ENCODE peak calls at places on chromosome 17, in five cellular contexts. V, K, H, M and E are unnamed samples.

GRCh38 chr17:4572131-4572530 is 11.8 kb upstream of the GGT6 start:
- DNase-seq in M (no peak), H (no peak), K (no peak), V (no peak), E (no peak)

GRCh38 chr17:46869296-46869695 is 17.9 kb downstream of the WNT9B start:
- DNase-seq in K (no peak), H (no peak), M (no peak), V (no peak), E (no peak)

GRCh38 chr17:4525691-4526397 is 27.2 kb downstream of the SPNS2 start:
- DNase-seq in V (no peak), H (no peak), M (no peak), K (no peak), E (no peak)

GRCh38 chr17:8964801-8965393 is 610 bp downstream of the PIK3R5 start:
- DNase-seq in M (no peak), V (no peak), K (no peak), H (peak; percentile 67), E (no peak)

GRCh38 chr17:5019475-5019956 is 15.7 kb downstream of the SLC52A1 start:
- DNase-seq in H (no peak), M (no peak), K (no peak), V (peak; percentile 25), E (no peak)

GRCh38 chr17:12990041-12990808 is 27.6 kb downstream of the ELAC2 start:
- DNase-seq in V (peak; percentile 20), M (no peak), H (no peak), K (no peak), E (no peak)

GRCh38 chr17:72853438-72854415 is 238.8 kb downstream of the SLC39A11 start:
- DNase-seq in V (no peak), H (no peak), K (no peak), M (no peak), E (no peak)

GRCh38 chr17:8997994-8998628 is 23.2 kb upstream of the NTN1 start:
- DNase-seq in V (peak; percentile 62), M (peak; percentile 42), H (peak; percentile 74), K (peak; percentile 50), E (peak; percentile 39)

GRCh38 chr17:19753661-19754463 is 5.8 kb upstream of the ALDH3A1 start:
- DNase-seq in H (no peak), K (peak; percentile 29), V (no peak), M (peak; percentile 30), E (peak; percentile 64)

GRCh38 chr17:4645642-4646041 is 4.2 kb upstream of the ALOX15 start:
- DNase-seq in M (no peak), H (no peak), V (no peak), K (no peak), E (no peak)

GRCh38 chr17:46733837-46734516 is 84.5 kb downstream of the WNT3 start:
- DNase-seq in V (peak; percentile 39), H (no peak), K (no peak), M (no peak), E (peak; percentile 79)

GRCh38 chr17:47240375-47240764 is 13.3 kb upstream of the ITGB3 start:
- DNase-seq in K (no peak), V (no peak), M (no peak), H (no peak), E (no peak)

GRCh38 chr17:58200024-58200633 is 7.6 kb downstream of the EPX start:
- DNase-seq in H (no peak), K (peak; percentile 71), V (peak; percentile 59), M (peak; percentile 86), E (peak; percentile 47)

GRCh38 chr17:72338847-72339790 is 218.3 kb downstream of the SOX9 start:
- DNase-seq in H (no peak), V (peak; percentile 94), M (peak; percentile 25), K (peak; percentile 83), E (peak; percentile 78)

GRCh38 chr17:17959520-17960361 is 12.5 kb downstream of the TOM1L2 start:
- DNase-seq in V (peak; percentile 55), H (no peak), M (no peak), K (no peak), E (no peak)

GRCh38 chr17:77505460-77505769 is 364.6 kb downstream of the SEC14L1 start:
- DNase-seq in H (no peak), M (no peak), V (no peak), K (no peak), E (no peak)

GRCh38 chr17:4679652-4680051 is 24.3 kb downstream of the PELP1 start:
- DNase-seq in H (no peak), M (no peak), V (peak; percentile 63), K (peak; percentile 48), E (peak; percentile 80)

GRCh38 chr17:38982858-38983746 is 15.9 kb upstream of the FBXO47 start:
- DNase-seq in H (no peak), M (peak; percentile 55), V (peak; percentile 84), K (peak; percentile 61), E (peak; percentile 38)

GRCh38 chr17:146546-146945 is 9.2 kb downstream of the SCGB1C2 start:
- DNase-seq in H (peak; percentile 36), K (peak; percentile 23), V (no peak), M (no peak), E (no peak)

GRCh38 chr17:27506348-27507218 is 50.3 kb downstream of the KSR1 start:
- DNase-seq in K (peak; percentile 90), H (no peak), V (peak; percentile 18), M (no peak), E (no peak)

GRCh38 chr17:4073983-4074830 is 68.6 kb downstream of the ZZEF1 start:
- DNase-seq in H (no peak), V (no peak), K (no peak), M (no peak), E (no peak)

GRCh38 chr17:63772801-63773271 is 561 bp downstream of the CCDC47 start:
- DNase-seq in V (peak; percentile 43), H (no peak), K (no peak), M (no peak), E (peak; percentile 44)

GRCh38 chr17:2545393-2545792 is 33.7 kb upstream of the METTL16 start:
- DNase-seq in K (no peak), M (no peak), H (no peak), V (no peak), E (no peak)

GRCh38 chr17:57889892-57890856 is 40.3 kb upstream of the MRPS23 start:
- DNase-seq in K (no peak), M (peak; percentile 50), H (peak; percentile 98), V (peak; percentile 84), E (peak; percentile 49)

GRCh38 chr17:22517716-22518115 is 825.4 kb downstream of the KCNJ18 start:
- DNase-seq in V (no peak), M (no peak), K (no peak), H (no peak), E (no peak)

GRCh38 chr17:3759597-3760216 is 36.0 kb downstream of the HASPIN start:
- DNase-seq in V (no peak), H (peak; percentile 3), M (no peak), K (no peak), E (no peak)

GRCh38 chr17:50055426-50056216 is at the start of gene ITGA3:
- DNase-seq in V (peak; percentile 87), M (peak; percentile 67), K (peak; percentile 80), H (peak; percentile 91), E (peak; percentile 98)

GRCh38 chr17:17822189-17822978 is 14.4 kb downstream of the SREBF1 start:
- DNase-seq in H (peak; percentile 86), M (no peak), K (no peak), V (peak; percentile 91), E (no peak)

GRCh38 chr17:78128616-78129384 is at the start of gene TMC6:
- DNase-seq in H (no peak), M (peak; percentile 51), V (no peak), K (peak; percentile 91), E (peak; percentile 46)

GRCh38 chr17:47225436-47225858 is 16.3 kb downstream of the MYL4 start:
- DNase-seq in V (peak; percentile 97), M (peak; percentile 30), K (no peak), H (no peak), E (peak; percentile 67)

GRCh38 chr17:704111-704864 is 10.4 kb downstream of the VPS53 start:
- DNase-seq in M (no peak), V (no peak), H (no peak), K (no peak), E (no peak)

GRCh38 chr17:46818929-46819859 is 702 bp upstream of the WNT3 start:
- DNase-seq in V (no peak), H (no peak), K (no peak), M (no peak), E (no peak)

DNA sequence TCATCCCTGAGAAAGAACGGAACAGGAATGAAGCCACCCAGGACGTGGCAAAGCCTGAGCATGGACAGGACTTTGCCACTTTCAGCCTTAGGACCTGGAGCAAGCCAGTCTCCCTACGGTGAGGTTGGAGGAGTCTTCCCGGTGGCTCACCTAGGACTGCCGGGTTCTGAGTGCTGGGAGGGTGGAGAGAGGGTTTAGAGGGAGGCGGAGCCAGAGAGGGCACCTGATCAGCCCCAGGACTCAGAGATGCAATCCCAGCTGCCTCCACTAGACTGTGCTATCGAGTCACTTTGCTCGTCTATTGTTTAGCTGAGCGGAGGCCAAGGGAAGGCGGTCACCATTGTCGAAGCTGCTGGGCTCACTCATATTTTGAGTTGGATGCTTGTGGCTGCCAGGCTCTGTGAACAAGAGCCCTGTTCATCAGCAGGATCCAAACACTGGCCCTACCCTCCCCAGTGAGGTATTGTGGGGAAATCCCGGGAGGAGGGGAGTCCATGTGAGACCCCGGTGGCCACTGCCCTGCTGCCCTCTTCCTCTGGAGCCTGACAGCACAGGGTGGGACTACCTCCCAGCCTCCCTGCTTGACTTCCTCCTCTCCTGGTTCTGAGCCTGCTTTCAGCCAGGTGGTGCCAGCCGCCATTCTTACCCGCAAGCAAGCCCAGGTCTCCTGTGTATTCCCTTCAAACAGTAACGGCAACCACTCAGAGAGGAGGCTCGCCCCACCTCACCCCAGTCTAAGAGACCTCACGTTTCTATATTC is 7.0 kb downstream of the KRT14 start:
- DNase-seq in M (peak; percentile 88), V (peak; percentile 85), H (peak; percentile 91), K (peak; percentile 82), E (peak; percentile 98)
- H3K4me3 ChIP-seq in M (peak overlapping the region; percentile 20), V (no peak overlapping the region), H (no peak overlapping the region), K (no peak overlapping the region), E (no peak overlapping the region)

DNA sequence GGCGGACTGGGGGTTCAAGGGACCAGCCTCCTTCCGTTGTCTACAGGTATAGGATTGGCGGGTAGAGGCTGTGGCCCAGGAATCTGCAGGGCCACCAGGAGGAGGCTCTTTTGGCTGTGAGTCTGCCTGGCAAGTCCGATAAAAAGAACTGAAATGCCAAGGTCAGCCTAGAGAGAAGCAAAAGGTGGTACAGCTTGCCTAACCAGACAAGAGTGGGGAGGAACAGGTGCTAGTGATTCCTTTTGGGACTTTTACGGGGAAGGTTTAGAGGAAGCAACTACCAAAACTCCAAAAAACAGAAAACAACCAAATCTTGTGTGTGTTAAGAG is 5.6 kb upstream of the EVPL start:
- DNase-seq in K (no peak), M (no peak), V (no peak), H (no peak), E (no peak)
- H3K4me3 ChIP-seq in K (no peak overlapping the region), M (no peak overlapping the region), V (no peak overlapping the region), H (no peak overlapping the region), E (no peak overlapping the region)

GRCh38 chr17:82237746-82238561 is 9.1 kb downstream of the SLC16A3 start:
- DNase-seq in V (no peak), H (peak; percentile 78), K (no peak), M (peak; percentile 15), E (no peak)
- H3K4me3 ChIP-seq in V (no peak overlapping the region), H (no peak overlapping the region), K (no peak overlapping the region), M (no peak overlapping the region), E (no peak overlapping the region)

GRCh38 chr17:80262291-80262690 is 1.6 kb downstream of the RNF213 start:
- DNase-seq in H (no peak), V (no peak), M (no peak), K (no peak), E (no peak)
- H3K4me3 ChIP-seq in H (peak overlapping the region; percentile 95), V (peak overlapping the region; percentile 87), M (no peak overlapping the region), K (no peak overlapping the region), E (peak overlapping the region; percentile 87)

GRCh38 chr17:68195667-68196393 is 52.0 kb upstream of the AMZ2 start:
- DNase-seq in K (no peak), V (no peak), H (peak; percentile 73), M (peak; percentile 46), E (no peak)
- H3K4me3 ChIP-seq in K (peak overlapping the region; percentile 30), V (no peak overlapping the region), H (peak overlapping the region; percentile 40), M (peak overlapping the region; percentile 22), E (peak overlapping the region; percentile 30)

GRCh38 chr17:34504814-34505484 is 74.4 kb upstream of the TMEM132E start:
- DNase-seq in M (no peak), H (no peak), V (no peak), K (no peak), E (no peak)
- H3K4me3 ChIP-seq in M (no peak overlapping the region), H (no peak overlapping the region), V (no peak overlapping the region), K (no peak overlapping the region), E (no peak overlapping the region)